ENCODE peak calls at places on chromosomes 12 and 14, in four cellular contexts. One of them, this sample, is unnamed.
A peak's percentile ranks its signal among the peaks of the same experiment; 100 is the strongest.

GRCh38 chr12:32944195-32944594 is 47.6 kb upstream of the PKP2 start:
- DNase-seq in GM12878: no peak
- DNase-seq in H1: no peak
- DNase-seq in K562: no peak
- DNase-seq in this sample: no peak

GRCh38 chr14:93035917-93036651 is 79.6 kb downstream of the ITPK1 start:
- DNase-seq in GM12878: no peak
- DNase-seq in H1: no peak
- DNase-seq in K562: peak; percentile 27
- DNase-seq in this sample: peak; percentile 91

GRCh38 chr14:68282479-68283377 is 463.1 kb downstream of the RAD51B start:
- DNase-seq in GM12878: peak; percentile 86
- DNase-seq in H1: no peak
- DNase-seq in K562: no peak
- DNase-seq in this sample: peak; percentile 42

GRCh38 chr12:66111605-66112004 is 18.9 kb downstream of the LLPH start:
- DNase-seq in GM12878: no peak
- DNase-seq in H1: no peak
- DNase-seq in K562: no peak
- DNase-seq in this sample: no peak

GRCh38 chr14:52258783-52259182 is 8.7 kb upstream of the PTGDR start:
- DNase-seq in GM12878: no peak
- DNase-seq in H1: no peak
- DNase-seq in K562: no peak
- DNase-seq in this sample: no peak

GRCh38 chr14:34243401-34243800 is 218.6 kb downstream of the SPTSSA start:
- DNase-seq in GM12878: no peak
- DNase-seq in H1: no peak
- DNase-seq in K562: no peak
- DNase-seq in this sample: no peak

GRCh38 chr12:63918788-63919300 is 74.3 kb downstream of the SRGAP1 start:
- DNase-seq in GM12878: no peak
- DNase-seq in H1: no peak
- DNase-seq in K562: no peak
- DNase-seq in this sample: peak; percentile 88

GRCh38 chr12:45939759-45940158 is 50.6 kb downstream of the SCAF11 start:
- DNase-seq in GM12878: no peak
- DNase-seq in H1: no peak
- DNase-seq in K562: no peak
- DNase-seq in this sample: peak; percentile 4

GRCh38 chr12:54429014-54429471 is 10.0 kb upstream of the ITGA5 start:
- DNase-seq in GM12878: no peak
- DNase-seq in H1: no peak
- DNase-seq in K562: peak; percentile 38
- DNase-seq in this sample: peak; percentile 5

GRCh38 chr14:97994020-97994531 is 1196.9 kb downstream of the VRK1 start:
- DNase-seq in GM12878: no peak
- DNase-seq in H1: no peak
- DNase-seq in K562: no peak
- DNase-seq in this sample: no peak

GRCh38 chr12:22576473-22576872 is 32.1 kb upstream of the C2CD5 start:
- DNase-seq in GM12878: no peak
- DNase-seq in H1: no peak
- DNase-seq in K562: no peak
- DNase-seq in this sample: no peak

GRCh38 chr12:19779393-19780056 is 340.2 kb downstream of the AEBP2 start:
- DNase-seq in GM12878: no peak
- DNase-seq in H1: no peak
- DNase-seq in K562: no peak
- DNase-seq in this sample: no peak

GRCh38 chr12:132747395-132747794 is 14.2 kb downstream of the ANKLE2 start:
- DNase-seq in GM12878: no peak
- DNase-seq in H1: no peak
- DNase-seq in K562: no peak
- DNase-seq in this sample: no peak
- TF ChIP-seq CBX5 in GM12878: no peak
- TF ChIP-seq CBX5 in H1: no peak
- TF ChIP-seq CBX5 in K562: no peak
- TF ChIP-seq CBX5 in this sample: no peak

GRCh38 chr14:58171090-58171489 is 19.1 kb upstream of the ARMH4 start:
- DNase-seq in GM12878: peak; percentile 42
- DNase-seq in H1: peak; percentile 83
- DNase-seq in K562: peak; percentile 96
- DNase-seq in this sample: peak; percentile 79
- TF ChIP-seq CBX5 in GM12878: no peak
- TF ChIP-seq CBX5 in H1: no peak
- TF ChIP-seq CBX5 in K562: no peak
- TF ChIP-seq CBX5 in this sample: no peak

GRCh38 chr14:48723841-48724495 is 862.2 kb downstream of the RPS29 start:
- DNase-seq in GM12878: no peak
- DNase-seq in H1: no peak
- DNase-seq in K562: no peak
- DNase-seq in this sample: no peak
- TF ChIP-seq CBX5 in GM12878: no peak
- TF ChIP-seq CBX5 in H1: no peak
- TF ChIP-seq CBX5 in K562: no peak
- TF ChIP-seq CBX5 in this sample: no peak

GRCh38 chr12:47776471-47777143 is 3.6 kb downstream of the SLC48A1 start:
- DNase-seq in GM12878: no peak
- DNase-seq in H1: no peak
- DNase-seq in K562: peak; percentile 38
- DNase-seq in this sample: no peak

GRCh38 chr12:47778842-47779241 is 5.8 kb downstream of the SLC48A1 start:
- DNase-seq in GM12878: no peak
- DNase-seq in H1: no peak
- DNase-seq in K562: no peak
- DNase-seq in this sample: no peak

GRCh38 chr12:47777151-47777550 is 4.1 kb downstream of the SLC48A1 start:
- DNase-seq in GM12878: no peak
- DNase-seq in H1: no peak
- DNase-seq in K562: no peak
- DNase-seq in this sample: no peak

GRCh38 chr12:47779301-47779942 is 6.4 kb downstream of the SLC48A1 start:
- DNase-seq in GM12878: peak; percentile 53
- DNase-seq in H1: peak; percentile 88
- DNase-seq in K562: peak; percentile 82
- DNase-seq in this sample: peak; percentile 69

GRCh38 chr12:47777741-47778558 is 4.9 kb downstream of the SLC48A1 start:
- DNase-seq in GM12878: no peak
- DNase-seq in H1: no peak
- DNase-seq in K562: peak; percentile 75
- DNase-seq in this sample: no peak
- TF ChIP-seq CBX5 in GM12878: no peak
- TF ChIP-seq CBX5 in H1: no peak
- TF ChIP-seq CBX5 in K562: no peak
- TF ChIP-seq CBX5 in this sample: no peak

DNA sequence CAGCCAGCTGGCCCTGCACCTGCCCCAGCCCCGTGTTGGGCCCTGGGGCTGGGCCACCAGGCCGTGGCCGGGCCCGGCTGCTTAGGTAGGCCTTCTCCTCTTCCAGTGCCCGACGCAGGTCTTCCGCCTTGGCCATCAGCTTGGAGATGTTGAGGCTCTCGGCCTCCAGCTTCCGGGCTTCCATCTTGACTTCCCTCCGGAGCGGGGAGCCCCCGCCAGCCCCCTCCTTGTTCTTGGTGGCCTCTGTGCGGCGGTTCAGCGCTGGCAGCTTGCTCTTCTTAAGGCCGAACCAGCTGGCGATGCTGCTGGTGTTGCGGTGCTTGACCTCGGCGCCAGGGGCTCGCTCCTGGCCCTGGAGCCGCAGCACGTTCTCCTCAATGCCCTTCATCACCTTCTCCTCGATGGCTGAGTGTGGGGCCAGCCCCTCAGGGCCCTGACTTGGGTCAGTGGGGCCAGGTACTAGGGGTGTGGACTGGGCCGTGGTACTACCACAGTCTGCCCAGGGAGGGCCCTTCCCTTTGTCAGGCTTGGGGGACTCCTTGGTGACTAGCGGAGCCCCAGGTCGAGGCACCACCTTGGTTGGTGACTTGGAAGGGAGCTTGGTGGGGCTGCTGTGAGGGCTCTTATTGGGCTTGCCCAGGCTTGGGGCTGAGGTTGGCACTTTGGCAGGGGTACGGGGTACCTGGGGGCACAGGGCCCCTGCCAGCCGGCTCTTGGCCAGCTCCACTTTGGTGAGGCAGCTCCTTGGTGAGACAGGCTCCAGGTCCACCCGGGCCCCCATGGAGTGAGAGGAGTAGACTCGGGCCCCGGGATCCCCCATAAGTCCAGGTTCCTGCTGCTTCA is 33.2 kb downstream of the NCKAP5L start:
- DNase-seq in GM12878: no peak
- DNase-seq in H1: no peak
- DNase-seq in K562: no peak
- DNase-seq in this sample: no peak
- TF ChIP-seq CBX5 in GM12878: no peak
- TF ChIP-seq CBX5 in H1: no peak
- TF ChIP-seq CBX5 in K562: no peak
- TF ChIP-seq CBX5 in this sample: no peak